ENCODE peak calls at places on chromosomes 12 and 14, in ten cellular contexts. I is PC-3; W is GM10248; L is endothelial cell of umbilical vein; E is choroid plexus epithelial cell; C is cardiac fibroblast; X is colonic mucosa; V is upper lobe of left lung; K is CD4-positive, alpha-beta T cell; Z is osteoblast. B is an unnamed sample.

GRCh38 chr12:21169878-21170472 is 39.0 kb downstream of the SLCO1B1 start:
- DNase-seq in I (peak; percentile 54), W (peak; percentile 17), L (peak; percentile 64), E (peak; percentile 69), C (peak; percentile 66), X (peak; percentile 50), V (no peak), K (no peak), Z (peak; percentile 5), B (peak; percentile 77)

GRCh38 chr14:100049220-100049619 is 16.0 kb upstream of the EVL start:
- DNase-seq in I (no peak), W (no peak), L (peak; percentile 47), E (peak; percentile 50), C (peak; percentile 86), X (no peak), V (no peak), K (no peak), Z (peak; percentile 80), B (no peak)

GRCh38 chr14:57487771-57488170 is 5.9 kb downstream of the CCDC198 start:
- DNase-seq in I (peak; percentile 28), W (no peak), L (no peak), E (peak; percentile 11), C (peak; percentile 6), X (no peak), V (no peak), K (no peak), Z (no peak), B (no peak)

GRCh38 chr14:50832935-50833607 is 2.1 kb upstream of the NIN start:
- DNase-seq in I (no peak), W (no peak), L (no peak), E (no peak), C (no peak), X (no peak), V (no peak), K (no peak), Z (no peak), B (no peak)

GRCh38 chr14:85437143-85437542 is 92.8 kb upstream of the FLRT2 start:
- DNase-seq in I (peak; percentile 77), W (no peak), L (peak; percentile 54), E (peak; percentile 56), C (peak; percentile 74), X (no peak), V (no peak), K (no peak), Z (peak; percentile 78), B (no peak)

GRCh38 chr14:74888164-74889158 is 6.7 kb downstream of the DLST start:
- DNase-seq in I (no peak), W (no peak), L (no peak), E (no peak), C (peak; percentile 20), X (no peak), V (no peak), K (no peak), Z (peak; percentile 13), B (no peak)

GRCh38 chr14:95432152-95433093 is 84.0 kb downstream of the SYNE3 start:
- DNase-seq in I (peak; percentile 47), W (no peak), L (peak; percentile 21), E (peak; percentile 47), C (peak; percentile 46), X (peak; percentile 56), V (peak; percentile 84), K (no peak), Z (peak; percentile 86), B (peak; percentile 68)

GRCh38 chr14:101828038-101828437 is 66.5 kb downstream of the PPP2R5C start:
- DNase-seq in I (no peak), W (no peak), L (no peak), E (peak; percentile 14), C (no peak), X (no peak), V (no peak), K (no peak), Z (no peak), B (no peak)

GRCh38 chr12:63876980-63877379 is 32.5 kb downstream of the SRGAP1 start:
- DNase-seq in I (no peak), W (no peak), L (no peak), E (peak; percentile 27), C (no peak), X (no peak), V (no peak), K (no peak), Z (no peak), B (no peak)

GRCh38 chr12:97957109-97957508 is 494.5 kb downstream of the RMST start:
- DNase-seq in I (no peak), W (no peak), L (no peak), E (no peak), C (no peak), X (no peak), V (no peak), K (no peak), Z (no peak), B (no peak)

GRCh38 chr12:97960741-97961608 is 498.4 kb downstream of the RMST start:
- DNase-seq in I (peak; percentile 36), W (peak; percentile 20), L (peak; percentile 20), E (peak; percentile 1), C (peak; percentile 7), X (peak; percentile 21), V (no peak), K (no peak), Z (no peak), B (peak; percentile 53)

GRCh38 chr12:97960225-97960624 is 497.6 kb downstream of the RMST start:
- DNase-seq in I (no peak), W (no peak), L (no peak), E (no peak), C (no peak), X (no peak), V (no peak), K (no peak), Z (no peak), B (no peak)
- TF ChIP-seq CTCF in I (no peak), W (no peak), L (no peak), E (no peak), C (no peak), X (no peak), V (no peak), K (no peak), Z (no peak), B (no peak)

GRCh38 chr12:107131832-107132616 is 38.7 kb upstream of the CRY1 start:
- DNase-seq in I (peak; percentile 91), W (peak; percentile 51), L (peak; percentile 65), E (peak; percentile 79), C (peak; percentile 73), X (peak; percentile 21), V (no peak), K (no peak), Z (peak; percentile 87), B (peak; percentile 36)

GRCh38 chr12:107133462-107133861 is 40.1 kb upstream of the CRY1 start:
- DNase-seq in I (peak; percentile 28), W (no peak), L (no peak), E (no peak), C (no peak), X (no peak), V (no peak), K (no peak), Z (no peak), B (no peak)

GRCh38 chr12:107130830-107131760 is 37.7 kb upstream of the CRY1 start:
- DNase-seq in I (no peak), W (no peak), L (peak; percentile 4), E (no peak), C (no peak), X (no peak), V (no peak), K (no peak), Z (no peak), B (no peak)

GRCh38 chr12:107135177-107135576 is 41.8 kb upstream of the CRY1 start:
- DNase-seq in I (no peak), W (no peak), L (no peak), E (no peak), C (no peak), X (no peak), V (no peak), K (no peak), Z (peak; percentile 58), B (no peak)

DNA sequence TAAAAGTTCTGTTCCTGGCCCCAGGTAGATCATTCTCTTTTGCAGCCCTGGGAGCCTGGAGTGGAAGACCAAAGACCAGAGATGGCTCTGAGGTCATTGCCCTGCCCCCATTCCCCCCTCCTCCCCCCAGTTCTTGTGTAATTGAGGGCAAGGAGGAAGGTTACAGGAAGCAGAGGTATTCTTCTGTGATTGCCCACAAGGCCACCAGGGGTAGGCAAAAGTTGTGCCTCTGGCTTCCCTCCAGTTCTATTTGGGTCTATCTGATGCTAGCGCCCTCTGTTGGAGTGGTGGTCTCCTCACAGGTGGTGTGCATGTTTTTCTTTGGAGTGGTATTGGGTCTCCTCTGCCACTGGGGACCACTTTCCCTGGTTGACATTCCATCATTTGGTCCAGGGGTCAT is 41.2 kb upstream of the CRY1 start:
- DNase-seq in I (peak; percentile 54), W (no peak), L (no peak), E (no peak), C (peak; percentile 13), X (no peak), V (no peak), K (no peak), Z (no peak), B (no peak)
- TF ChIP-seq CTCF in I (peak; percentile 76), W (peak; percentile 6), L (peak; percentile 20), E (peak; percentile 29), C (peak; percentile 22), X (no peak), V (no peak), K (no peak), Z (peak; percentile 27), B (peak; percentile 51)

DNA sequence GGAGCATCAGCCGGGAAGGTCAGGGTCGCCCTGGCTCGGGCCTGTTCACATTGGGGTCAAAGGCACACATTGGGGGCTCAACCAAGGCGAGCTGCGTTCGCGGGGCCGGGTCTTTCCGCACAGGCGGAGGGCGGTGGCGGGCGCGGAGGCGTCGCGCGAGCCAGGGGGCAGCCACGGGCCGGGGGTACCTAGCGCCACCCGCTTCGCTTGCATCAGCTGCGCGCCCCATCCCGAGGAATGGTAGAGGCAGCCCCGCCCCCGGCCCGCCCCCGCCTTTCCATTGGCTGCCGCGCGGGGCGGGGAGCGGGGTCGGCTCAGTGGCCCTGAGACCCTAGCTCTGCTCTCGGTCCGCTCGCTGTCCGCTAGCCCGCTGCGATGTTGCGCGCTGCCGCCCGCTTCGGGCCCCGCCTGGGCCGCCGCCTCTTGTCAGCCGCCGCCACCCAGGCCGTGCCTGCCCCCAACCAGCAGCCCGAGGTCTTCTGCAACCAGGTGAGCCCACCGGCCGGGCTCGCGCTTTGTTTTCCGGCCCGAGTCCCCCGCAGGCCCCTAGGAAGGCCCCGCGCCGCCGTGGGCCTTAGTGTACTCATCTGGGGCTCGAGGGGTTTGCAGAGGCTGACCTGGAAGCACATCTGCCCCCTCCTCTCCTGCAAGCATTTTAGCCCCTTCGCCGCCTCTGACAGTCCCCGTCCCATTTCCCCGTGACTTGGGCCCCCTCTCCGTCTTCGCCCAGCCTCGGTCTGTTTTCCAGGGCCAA is at the start of gene ALDH2:
- DNase-seq in I (no peak), W (no peak), L (peak; percentile 77), E (peak; percentile 50), C (peak; percentile 31), X (peak; percentile 86), V (peak; percentile 95), K (no peak), Z (peak; percentile 95), B (peak; percentile 69)
- TF ChIP-seq CTCF in I (no peak), W (no peak), L (no peak), E (no peak), C (no peak), X (no peak), V (no peak), K (no peak), Z (no peak), B (no peak)

DNA sequence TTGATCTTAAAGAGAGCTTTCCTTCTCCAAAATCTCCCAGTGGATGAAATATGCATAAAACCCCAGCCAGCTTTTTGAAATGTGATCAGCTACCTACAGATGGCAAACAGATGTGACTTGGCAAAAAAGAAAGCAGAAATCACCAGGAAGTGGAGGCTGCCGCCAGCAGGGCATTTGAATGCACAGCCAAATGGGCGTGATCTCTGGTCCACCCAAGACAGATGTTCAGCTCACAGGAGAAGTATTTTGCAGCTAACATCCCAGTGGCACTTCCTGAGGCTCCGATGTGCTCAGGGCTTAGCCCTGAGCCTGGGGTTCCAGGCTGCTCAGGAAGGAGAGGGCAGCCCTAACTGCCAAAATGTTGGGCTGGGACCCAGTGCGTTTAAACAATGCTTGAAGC is 78.2 kb downstream of the LGMN start:
- DNase-seq in I (peak; percentile 11), W (no peak), L (no peak), E (peak; percentile 74), C (peak; percentile 71), X (no peak), V (no peak), K (no peak), Z (peak; percentile 90), B (no peak)
- TF ChIP-seq CTCF in I (no peak), W (peak; percentile 13), L (no peak), E (peak; percentile 56), C (peak; percentile 32), X (no peak), V (no peak), K (no peak), Z (peak; percentile 29), B (no peak)